ENCODE peak calls at places on chromosomes 6 and 20, in seven cellular contexts. P, U, M, Z, O, W and I are unnamed samples. For H3K4me1 and H3K9me3, the result is how much of the 10 kb centered on the place peaks cover.

GRCh38 chr6:5243069-5243468 is 17.7 kb downstream of the LYRM4 start:
- DNase-seq in U (no peak), P (no peak), M (no peak), W (no peak), O (no peak), Z (no peak), I (no peak)

GRCh38 chr6:9581155-9581554 is 833.7 kb downstream of the TFAP2A start:
- DNase-seq in P (no peak), O (no peak), Z (no peak), U (no peak), M (no peak), W (no peak), I (no peak)

GRCh38 chr6:108348655-108349349 is 53.9 kb downstream of the AFG1L start:
- DNase-seq in P (no peak), U (no peak), M (no peak), O (no peak), W (no peak), Z (no peak), I (no peak)

GRCh38 chr6:150672792-150673191 is 73.1 kb downstream of the PLEKHG1 start:
- DNase-seq in O (no peak), M (no peak), P (no peak), U (no peak), Z (no peak), W (no peak), I (no peak)

GRCh38 chr6:126963077-126963809 is 155.2 kb upstream of the RSPO3 start:
- DNase-seq in Z (no peak), O (no peak), W (no peak), M (no peak), P (no peak), U (no peak), I (no peak)

GRCh38 chr6:51450958-51451357 is 632.3 kb downstream of the TFAP2B start:
- DNase-seq in Z (no peak), U (no peak), W (no peak), O (no peak), P (no peak), M (no peak), I (no peak)

GRCh38 chr6:86715676-86716075 is 221.7 kb upstream of the HTR1E start:
- DNase-seq in M (no peak), P (no peak), O (no peak), U (no peak), Z (no peak), W (no peak), I (no peak)

GRCh38 chr6:109308018-109308492 is 74.2 kb downstream of the CD164 start:
- DNase-seq in U (no peak), Z (peak), O (peak), M (peak), P (peak), W (peak), I (peak)

GRCh38 chr6:159106627-159107241 is 61.9 kb upstream of the TAGAP start:
- DNase-seq in P (peak), W (peak), Z (peak), U (peak), O (peak), M (peak), I (no peak)

GRCh38 chr6:47109281-47109680 is 67.1 kb upstream of the ADGRF1 start:
- DNase-seq in M (no peak), W (no peak), U (no peak), O (no peak), P (peak), Z (no peak), I (no peak)

GRCh38 chr6:89379281-89379680 is 26.8 kb upstream of the UBE2J1 start:
- DNase-seq in P (peak), W (no peak), Z (no peak), U (no peak), O (no peak), M (no peak), I (no peak)

GRCh38 chr6:127484207-127484858 is 25.1 kb upstream of the KIAA0408 start:
- DNase-seq in M (no peak), Z (no peak), O (no peak), U (no peak), P (peak), W (no peak), I (no peak)

GRCh38 chr20:32752458-32753250 is 9.4 kb upstream of the COMMD7 start:
- DNase-seq in Z (no peak), M (no peak), O (no peak), P (peak), W (no peak), U (no peak), I (no peak)

GRCh38 chr20:43893930-43894329 is 20.7 kb upstream of the TOX2 start:
- DNase-seq in P (no peak), U (no peak), M (no peak), Z (no peak), O (no peak), W (no peak), I (no peak)

GRCh38 chr6:124974770-124975377 is 12.6 kb downstream of the RNF217 start:
- DNase-seq in Z (no peak), M (no peak), W (no peak), O (peak), U (no peak), P (no peak), I (no peak)

GRCh38 chr6:20069130-20069529 is 143.1 kb downstream of the MBOAT1 start:
- DNase-seq in W (no peak), O (no peak), Z (no peak), P (no peak), U (no peak), M (no peak), I (no peak)

GRCh38 chr6:128597956-128598355 is 77.6 kb upstream of the PTPRK start:
- DNase-seq in U (no peak), W (no peak), P (no peak), M (no peak), O (no peak), Z (no peak), I (no peak)

GRCh38 chr20:30286157-30286556 is 971.3 kb upstream of the DEFB115 start:
- DNase-seq in O (no peak), Z (peak), W (no peak), P (peak), M (no peak), U (no peak), I (no peak)

GRCh38 chr6:2215342-2215741 is 30.1 kb downstream of the GMDS start:
- DNase-seq in M (no peak), O (no peak), P (no peak), W (no peak), Z (no peak), U (no peak), I (no peak)

GRCh38 chr6:35594503-35595186 is 81.9 kb upstream of the TULP1 start:
- DNase-seq in O (no peak), M (no peak), W (no peak), Z (no peak), U (no peak), P (no peak), I (no peak)

GRCh38 chr20:8431538-8432434 is 299.7 kb downstream of the PLCB1 start:
- DNase-seq in M (peak), W (peak), U (peak), O (peak), Z (no peak), P (peak), I (no peak)

GRCh38 chr6:52155791-52156576 is 30.2 kb upstream of the IL17A start:
- DNase-seq in W (no peak), P (no peak), M (no peak), O (no peak), Z (no peak), U (no peak), I (no peak)

GRCh38 chr6:142242269-142242668 is 59.5 kb upstream of the ADGRG6 start:
- DNase-seq in W (no peak), O (no peak), U (no peak), Z (no peak), M (no peak), P (peak), I (no peak)

DNA sequence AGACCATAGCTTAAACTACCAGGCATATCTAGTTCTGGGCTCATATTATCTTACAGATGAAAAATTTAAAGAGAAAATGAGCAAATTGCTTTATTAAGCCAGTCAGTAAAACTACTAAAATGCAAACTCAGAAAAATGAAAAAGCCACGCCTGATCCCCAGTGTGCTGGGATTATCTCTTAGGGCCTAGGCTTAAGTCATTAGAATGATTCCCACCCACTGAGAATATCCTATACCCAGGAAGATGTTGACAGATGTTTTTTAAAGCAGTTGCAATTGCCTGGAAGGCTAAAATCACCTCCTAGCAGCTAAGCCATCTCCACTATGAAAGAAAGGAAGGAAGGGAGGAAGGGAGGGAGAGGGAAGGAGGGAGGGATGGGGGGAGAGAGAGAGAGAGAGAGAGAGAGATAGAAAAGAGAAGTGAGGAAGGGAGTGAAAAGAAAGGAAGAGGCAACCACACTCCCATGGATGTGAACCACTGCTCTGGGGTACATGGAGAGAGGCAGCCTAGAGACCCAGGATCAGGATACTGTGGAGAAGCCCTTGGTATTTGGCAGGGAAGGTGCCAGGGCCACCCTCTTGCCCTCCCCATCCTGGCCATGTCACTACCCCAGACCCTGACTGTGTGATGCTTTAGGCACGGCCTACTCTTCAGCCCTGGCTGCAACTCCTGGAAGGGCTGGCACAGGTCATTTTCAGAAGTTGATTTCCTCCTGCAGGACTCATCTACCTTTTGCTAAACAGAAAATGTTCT is 21.9 kb downstream of the NEDD9 start:
- DNase-seq in W (no peak), M (no peak), O (no peak), U (no peak), P (no peak), Z (no peak), I (no peak)
- H3K4me1 ChIP-seq in W (half or more), M (under half), O (under half), U (half or more), P (half or more), Z (half or more), I (under half)

GRCh38 chr6:30855429-30856069 is 28.8 kb upstream of the DDR1 start:
- DNase-seq in P (no peak), Z (no peak), O (no peak), U (no peak), W (no peak), M (no peak), I (no peak)
- H3K9me3 ChIP-seq in P (under half), Z (under half), O (under half), U (under half), W (under half), M (under half), I (under half)

GRCh38 chr20:5197847-5198650 is 71.2 kb downstream of the CDS2 start:
- DNase-seq in W (peak), O (no peak), P (no peak), M (peak), U (no peak), Z (no peak), I (no peak)

GRCh38 chr20:5195655-5196054 is 68.8 kb downstream of the CDS2 start:
- DNase-seq in Z (no peak), U (no peak), P (no peak), O (no peak), M (no peak), W (no peak), I (no peak)

GRCh38 chr20:5197270-5197827 is 70.5 kb downstream of the CDS2 start:
- DNase-seq in W (no peak), O (no peak), P (no peak), U (peak), Z (no peak), M (no peak), I (no peak)

GRCh38 chr20:5203380-5203779 is 76.6 kb downstream of the CDS2 start:
- DNase-seq in W (no peak), U (no peak), O (no peak), Z (no peak), P (no peak), M (no peak), I (no peak)

DNA sequence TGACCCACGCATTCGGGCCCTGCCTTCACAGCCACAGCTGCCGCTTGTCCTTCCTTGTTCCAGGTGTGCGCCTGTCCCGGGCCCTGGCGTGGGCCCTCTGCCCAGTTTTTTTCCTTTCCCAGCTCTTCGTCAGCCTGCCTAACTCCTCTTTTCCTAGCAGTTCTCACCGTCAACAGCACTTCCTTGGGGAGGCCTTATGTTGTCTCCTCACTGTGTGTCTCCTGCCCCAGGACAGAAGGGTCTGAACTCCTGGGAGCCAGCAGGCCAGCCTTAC is 71.8 kb downstream of the CDS2 start:
- DNase-seq in O (no peak), Z (no peak), M (no peak), U (no peak), W (no peak), P (no peak), I (no peak)
- H3K4me1 ChIP-seq in O (under half), Z (under half), M (under half), U (half or more), W (under half), P (under half), I (under half)

DNA sequence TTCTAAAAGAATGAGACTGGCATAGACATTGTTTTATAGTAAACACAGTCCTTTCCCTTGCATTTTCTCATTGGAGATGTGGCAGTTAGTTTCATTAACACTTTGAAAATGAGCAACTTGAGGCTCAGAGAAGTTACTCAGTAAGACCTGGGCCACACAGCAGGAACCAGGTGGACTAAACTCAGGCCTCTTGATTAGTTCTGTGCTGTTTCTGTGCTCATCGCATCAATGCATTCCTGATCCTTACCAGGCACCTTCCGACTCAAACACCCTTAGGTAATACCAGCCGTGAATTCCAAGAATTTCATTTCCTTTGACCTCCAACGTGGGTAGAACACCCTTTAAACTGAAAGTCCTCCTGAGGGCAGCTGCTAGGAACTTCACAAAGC is 362.8 kb downstream of the ESR1 start:
- DNase-seq in U (no peak), M (no peak), P (no peak), W (no peak), Z (no peak), O (no peak), I (no peak)
- H3K9me3 ChIP-seq in U (under half), M (under half), P (under half), W (under half), Z (under half), O (under half), I (under half)

GRCh38 chr20:56873836-56874235 is 244.7 kb downstream of the TFAP2C start:
- DNase-seq in Z (no peak), W (no peak), U (no peak), M (no peak), O (no peak), P (no peak), I (no peak)

GRCh38 chr20:56871691-56872090 is 242.6 kb downstream of the TFAP2C start:
- DNase-seq in Z (no peak), O (no peak), P (no peak), U (no peak), W (no peak), M (no peak), I (no peak)

GRCh38 chr20:56872620-56873458 is 243.7 kb downstream of the TFAP2C start:
- DNase-seq in Z (no peak), U (no peak), P (no peak), M (no peak), O (no peak), W (no peak), I (no peak)

GRCh38 chr20:56867128-56867527 is 238.0 kb downstream of the TFAP2C start:
- DNase-seq in M (no peak), P (no peak), O (no peak), W (no peak), Z (no peak), U (no peak), I (no peak)

DNA sequence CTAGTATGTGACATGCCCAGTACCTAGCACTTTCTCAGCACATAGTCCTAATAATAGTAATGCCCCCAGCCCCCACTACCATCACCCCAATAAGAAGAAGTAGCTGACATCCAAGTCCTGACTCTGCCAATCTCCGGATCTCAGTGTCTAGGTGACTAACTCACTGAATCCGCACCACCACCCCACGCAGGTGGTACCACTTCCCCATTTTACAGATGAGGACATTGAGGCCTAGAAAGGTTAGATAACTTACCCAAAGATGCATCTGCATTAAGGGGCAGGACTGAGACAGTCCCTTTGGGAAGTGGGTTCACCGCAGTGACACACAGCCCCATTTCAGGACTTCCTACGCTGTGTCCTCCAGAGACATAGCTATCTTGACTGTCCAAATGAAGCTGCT is 241.2 kb downstream of the TFAP2C start:
- DNase-seq in U (no peak), W (no peak), M (no peak), O (no peak), P (no peak), Z (no peak), I (no peak)
- H3K4me1 ChIP-seq in U (under half), W (under half), M (under half), O (under half), P (under half), Z (under half), I (under half)

GRCh38 chr20:17674722-17675518 is 7.1 kb downstream of the RRBP1 start:
- DNase-seq in O (no peak), M (peak), U (no peak), Z (no peak), W (no peak), P (peak), I (no peak)
- H3K9me3 ChIP-seq in O (under half), M (under half), U (under half), Z (under half), W (under half), P (under half), I (under half)

GRCh38 chr20:12737900-12738299 is 270.9 kb upstream of the SPTLC3 start:
- DNase-seq in U (no peak), Z (no peak), W (no peak), O (no peak), M (no peak), P (no peak), I (no peak)

GRCh38 chr20:12740647-12741046 is 268.1 kb upstream of the SPTLC3 start:
- DNase-seq in O (no peak), Z (no peak), W (no peak), P (no peak), M (no peak), U (no peak), I (no peak)

DNA sequence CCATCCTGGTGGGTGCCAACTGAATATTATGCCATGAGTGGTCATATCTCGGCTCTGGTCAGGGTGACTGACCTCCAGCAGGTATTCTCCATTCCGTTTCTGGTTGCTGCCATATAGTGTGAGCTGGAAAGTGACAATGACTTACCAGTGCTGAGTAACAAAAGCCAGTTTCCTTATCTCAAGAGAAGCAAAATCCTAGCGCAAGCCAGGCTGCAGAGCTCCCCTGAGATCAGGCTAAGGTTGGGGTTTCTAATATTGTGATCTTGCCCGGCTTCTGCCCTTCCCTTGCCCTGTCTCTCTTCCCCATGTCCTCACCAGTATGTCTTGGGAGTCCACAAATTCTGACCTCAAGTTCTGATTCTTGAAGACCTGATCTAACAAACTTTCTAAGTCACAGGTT is 271.3 kb upstream of the SPTLC3 start:
- DNase-seq in P (no peak), W (no peak), M (no peak), Z (no peak), O (no peak), U (no peak), I (no peak)
- H3K4me1 ChIP-seq in P (under half), W (under half), M (under half), Z (under half), O (under half), U (under half), I (under half)